ENCODE peak calls at places on chromosomes 11 and 22, in ten cellular contexts. One of them, this sample, is unnamed. For H3K36me3 and H3K9me3, the result is how much of the 10 kb centered on the place peaks cover.

GRCh38 chr22:43777204-43777671 is 34.9 kb downstream of the EFCAB6 start:
- DNase-seq in HCT116: no peak
- DNase-seq in thoracic aorta: no peak
- DNase-seq in trophoblast cell: peak
- DNase-seq in GM23248: peak
- DNase-seq in fibroblast of lung: peak
- DNase-seq in SJCRH30: no peak
- DNase-seq in mesenchymal stem cell: peak
- DNase-seq in aorta: no peak
- DNase-seq in endodermal cell: no peak
- DNase-seq in this sample: peak

GRCh38 chr22:37387793-37388192 is 39.5 kb downstream of the ELFN2 start:
- DNase-seq in HCT116: no peak
- DNase-seq in thoracic aorta: no peak
- DNase-seq in trophoblast cell: no peak
- DNase-seq in GM23248: no peak
- DNase-seq in fibroblast of lung: no peak
- DNase-seq in SJCRH30: no peak
- DNase-seq in mesenchymal stem cell: no peak
- DNase-seq in aorta: no peak
- DNase-seq in endodermal cell: no peak
- DNase-seq in this sample: no peak

GRCh38 chr22:24208012-24208749 is 26.9 kb downstream of the SUSD2 start:
- DNase-seq in HCT116: peak
- DNase-seq in thoracic aorta: peak
- DNase-seq in trophoblast cell: peak
- DNase-seq in GM23248: peak
- DNase-seq in fibroblast of lung: peak
- DNase-seq in SJCRH30: no peak
- DNase-seq in mesenchymal stem cell: peak
- DNase-seq in aorta: no peak
- DNase-seq in endodermal cell: no peak
- DNase-seq in this sample: no peak

GRCh38 chr22:27612075-27612474 is 189.5 kb downstream of the MN1 start:
- DNase-seq in HCT116: no peak
- DNase-seq in thoracic aorta: no peak
- DNase-seq in trophoblast cell: no peak
- DNase-seq in GM23248: no peak
- DNase-seq in fibroblast of lung: no peak
- DNase-seq in SJCRH30: peak
- DNase-seq in mesenchymal stem cell: no peak
- DNase-seq in aorta: no peak
- DNase-seq in endodermal cell: no peak
- DNase-seq in this sample: no peak

GRCh38 chr11:67355794-67356550 is 2.6 kb upstream of the POLD4 start:
- DNase-seq in HCT116: no peak
- DNase-seq in thoracic aorta: no peak
- DNase-seq in trophoblast cell: no peak
- DNase-seq in GM23248: no peak
- DNase-seq in fibroblast of lung: no peak
- DNase-seq in SJCRH30: no peak
- DNase-seq in mesenchymal stem cell: no peak
- DNase-seq in aorta: no peak
- DNase-seq in endodermal cell: no peak
- DNase-seq in this sample: peak

GRCh38 chr11:131254254-131254653 is 116.2 kb upstream of the NTM start:
- DNase-seq in HCT116: no peak
- DNase-seq in thoracic aorta: no peak
- DNase-seq in trophoblast cell: no peak
- DNase-seq in GM23248: no peak
- DNase-seq in fibroblast of lung: no peak
- DNase-seq in SJCRH30: no peak
- DNase-seq in mesenchymal stem cell: no peak
- DNase-seq in aorta: no peak
- DNase-seq in endodermal cell: peak
- DNase-seq in this sample: no peak

GRCh38 chr11:59610289-59610688 is 5.3 kb downstream of the OSBP start:
- DNase-seq in HCT116: no peak
- DNase-seq in thoracic aorta: no peak
- DNase-seq in trophoblast cell: no peak
- DNase-seq in GM23248: no peak
- DNase-seq in fibroblast of lung: no peak
- DNase-seq in SJCRH30: no peak
- DNase-seq in mesenchymal stem cell: no peak
- DNase-seq in aorta: no peak
- DNase-seq in endodermal cell: no peak
- DNase-seq in this sample: no peak

GRCh38 chr11:17718015-17718414 is 1.4 kb upstream of the MYOD1 start:
- DNase-seq in HCT116: no peak
- DNase-seq in thoracic aorta: no peak
- DNase-seq in trophoblast cell: no peak
- DNase-seq in GM23248: no peak
- DNase-seq in fibroblast of lung: no peak
- DNase-seq in SJCRH30: no peak
- DNase-seq in mesenchymal stem cell: no peak
- DNase-seq in aorta: no peak
- DNase-seq in endodermal cell: no peak
- DNase-seq in this sample: no peak

GRCh38 chr11:78290293-78291176 is 101.8 kb downstream of the USP35 start:
- DNase-seq in HCT116: no peak
- DNase-seq in thoracic aorta: no peak
- DNase-seq in trophoblast cell: peak
- DNase-seq in GM23248: peak
- DNase-seq in fibroblast of lung: no peak
- DNase-seq in SJCRH30: no peak
- DNase-seq in mesenchymal stem cell: peak
- DNase-seq in aorta: no peak
- DNase-seq in endodermal cell: no peak
- DNase-seq in this sample: no peak

GRCh38 chr11:63915961-63916836 is 765 bp downstream of the RCOR2 start:
- DNase-seq in HCT116: no peak
- DNase-seq in thoracic aorta: no peak
- DNase-seq in trophoblast cell: peak
- DNase-seq in GM23248: peak
- DNase-seq in fibroblast of lung: no peak
- DNase-seq in SJCRH30: peak
- DNase-seq in mesenchymal stem cell: peak
- DNase-seq in aorta: peak
- DNase-seq in endodermal cell: peak
- DNase-seq in this sample: peak

GRCh38 chr11:64620286-64620962 is 29.4 kb downstream of the SLC22A12 start:
- DNase-seq in HCT116: no peak
- DNase-seq in thoracic aorta: no peak
- DNase-seq in trophoblast cell: no peak
- DNase-seq in GM23248: peak
- DNase-seq in fibroblast of lung: no peak
- DNase-seq in SJCRH30: no peak
- DNase-seq in mesenchymal stem cell: peak
- DNase-seq in aorta: no peak
- DNase-seq in endodermal cell: no peak
- DNase-seq in this sample: no peak

GRCh38 chr11:130649749-130650275 is 201.4 kb downstream of the ADAMTS15 start:
- DNase-seq in HCT116: no peak
- DNase-seq in thoracic aorta: no peak
- DNase-seq in trophoblast cell: no peak
- DNase-seq in GM23248: no peak
- DNase-seq in fibroblast of lung: no peak
- DNase-seq in SJCRH30: no peak
- DNase-seq in mesenchymal stem cell: peak
- DNase-seq in aorta: no peak
- DNase-seq in endodermal cell: no peak
- DNase-seq in this sample: no peak

GRCh38 chr11:59572091-59572490 is 43.5 kb downstream of the OSBP start:
- DNase-seq in HCT116: no peak
- DNase-seq in thoracic aorta: no peak
- DNase-seq in trophoblast cell: no peak
- DNase-seq in GM23248: no peak
- DNase-seq in fibroblast of lung: no peak
- DNase-seq in SJCRH30: no peak
- DNase-seq in mesenchymal stem cell: no peak
- DNase-seq in aorta: no peak
- DNase-seq in endodermal cell: no peak
- DNase-seq in this sample: no peak

GRCh38 chr11:76872959-76873827 is 12.5 kb downstream of the ACER3 start:
- DNase-seq in HCT116: no peak
- DNase-seq in thoracic aorta: no peak
- DNase-seq in trophoblast cell: no peak
- DNase-seq in GM23248: no peak
- DNase-seq in fibroblast of lung: no peak
- DNase-seq in SJCRH30: no peak
- DNase-seq in mesenchymal stem cell: no peak
- DNase-seq in aorta: no peak
- DNase-seq in endodermal cell: no peak
- DNase-seq in this sample: peak

GRCh38 chr11:69702239-69702668 is 1.6 kb downstream of the FGF19 start:
- DNase-seq in HCT116: no peak
- DNase-seq in thoracic aorta: no peak
- DNase-seq in trophoblast cell: no peak
- DNase-seq in GM23248: no peak
- DNase-seq in fibroblast of lung: no peak
- DNase-seq in SJCRH30: no peak
- DNase-seq in mesenchymal stem cell: no peak
- DNase-seq in aorta: peak
- DNase-seq in endodermal cell: peak
- DNase-seq in this sample: no peak
- H3K36me3 ChIP-seq in HCT116: under half
- H3K36me3 ChIP-seq in thoracic aorta: under half
- H3K36me3 ChIP-seq in trophoblast cell: under half
- H3K36me3 ChIP-seq in GM23248: under half
- H3K36me3 ChIP-seq in fibroblast of lung: under half
- H3K36me3 ChIP-seq in SJCRH30: under half
- H3K36me3 ChIP-seq in mesenchymal stem cell: under half
- H3K36me3 ChIP-seq in aorta: under half
- H3K36me3 ChIP-seq in endodermal cell: under half
- H3K36me3 ChIP-seq in this sample: under half

GRCh38 chr11:108713076-108713790 is 48.4 kb downstream of the DDX10 start:
- DNase-seq in HCT116: no peak
- DNase-seq in thoracic aorta: no peak
- DNase-seq in trophoblast cell: no peak
- DNase-seq in GM23248: peak
- DNase-seq in fibroblast of lung: peak
- DNase-seq in SJCRH30: no peak
- DNase-seq in mesenchymal stem cell: peak
- DNase-seq in aorta: no peak
- DNase-seq in endodermal cell: no peak
- DNase-seq in this sample: no peak
- H3K27ac ChIP-seq in HCT116: no peak
- H3K27ac ChIP-seq in thoracic aorta: no peak
- H3K27ac ChIP-seq in trophoblast cell: no peak
- H3K27ac ChIP-seq in GM23248: no peak
- H3K27ac ChIP-seq in fibroblast of lung: no peak
- H3K27ac ChIP-seq in SJCRH30: no peak
- H3K27ac ChIP-seq in mesenchymal stem cell: peak
- H3K27ac ChIP-seq in aorta: no peak
- H3K27ac ChIP-seq in endodermal cell: no peak
- H3K27ac ChIP-seq in this sample: no peak

GRCh38 chr22:45291061-45291930 is 6.5 kb downstream of the UPK3A start:
- DNase-seq in HCT116: no peak
- DNase-seq in thoracic aorta: no peak
- DNase-seq in trophoblast cell: no peak
- DNase-seq in GM23248: no peak
- DNase-seq in fibroblast of lung: no peak
- DNase-seq in SJCRH30: no peak
- DNase-seq in mesenchymal stem cell: no peak
- DNase-seq in aorta: no peak
- DNase-seq in endodermal cell: no peak
- DNase-seq in this sample: no peak

GRCh38 chr22:45285431-45286058 is 796 bp downstream of the UPK3A start:
- DNase-seq in HCT116: no peak
- DNase-seq in thoracic aorta: no peak
- DNase-seq in trophoblast cell: no peak
- DNase-seq in GM23248: no peak
- DNase-seq in fibroblast of lung: no peak
- DNase-seq in SJCRH30: no peak
- DNase-seq in mesenchymal stem cell: no peak
- DNase-seq in aorta: no peak
- DNase-seq in endodermal cell: peak
- DNase-seq in this sample: peak

GRCh38 chr22:45284705-45285305 is at the start of gene UPK3A:
- DNase-seq in HCT116: peak
- DNase-seq in thoracic aorta: no peak
- DNase-seq in trophoblast cell: peak
- DNase-seq in GM23248: peak
- DNase-seq in fibroblast of lung: no peak
- DNase-seq in SJCRH30: no peak
- DNase-seq in mesenchymal stem cell: peak
- DNase-seq in aorta: peak
- DNase-seq in endodermal cell: peak
- DNase-seq in this sample: no peak

GRCh38 chr22:45290410-45290936 is 5.7 kb downstream of the UPK3A start:
- DNase-seq in HCT116: peak
- DNase-seq in thoracic aorta: no peak
- DNase-seq in trophoblast cell: peak
- DNase-seq in GM23248: peak
- DNase-seq in fibroblast of lung: peak
- DNase-seq in SJCRH30: peak
- DNase-seq in mesenchymal stem cell: peak
- DNase-seq in aorta: no peak
- DNase-seq in endodermal cell: peak
- DNase-seq in this sample: peak

GRCh38 chr22:45286854-45287551 is 2.3 kb downstream of the UPK3A start:
- DNase-seq in HCT116: no peak
- DNase-seq in thoracic aorta: no peak
- DNase-seq in trophoblast cell: no peak
- DNase-seq in GM23248: no peak
- DNase-seq in fibroblast of lung: no peak
- DNase-seq in SJCRH30: no peak
- DNase-seq in mesenchymal stem cell: no peak
- DNase-seq in aorta: no peak
- DNase-seq in endodermal cell: no peak
- DNase-seq in this sample: no peak
- H3K9me3 ChIP-seq in HCT116: under half
- H3K9me3 ChIP-seq in thoracic aorta: under half
- H3K9me3 ChIP-seq in trophoblast cell: under half
- H3K9me3 ChIP-seq in GM23248: under half
- H3K9me3 ChIP-seq in fibroblast of lung: under half
- H3K9me3 ChIP-seq in SJCRH30: under half
- H3K9me3 ChIP-seq in mesenchymal stem cell: under half
- H3K9me3 ChIP-seq in aorta: under half
- H3K9me3 ChIP-seq in endodermal cell: under half
- H3K9me3 ChIP-seq in this sample: under half

DNA sequence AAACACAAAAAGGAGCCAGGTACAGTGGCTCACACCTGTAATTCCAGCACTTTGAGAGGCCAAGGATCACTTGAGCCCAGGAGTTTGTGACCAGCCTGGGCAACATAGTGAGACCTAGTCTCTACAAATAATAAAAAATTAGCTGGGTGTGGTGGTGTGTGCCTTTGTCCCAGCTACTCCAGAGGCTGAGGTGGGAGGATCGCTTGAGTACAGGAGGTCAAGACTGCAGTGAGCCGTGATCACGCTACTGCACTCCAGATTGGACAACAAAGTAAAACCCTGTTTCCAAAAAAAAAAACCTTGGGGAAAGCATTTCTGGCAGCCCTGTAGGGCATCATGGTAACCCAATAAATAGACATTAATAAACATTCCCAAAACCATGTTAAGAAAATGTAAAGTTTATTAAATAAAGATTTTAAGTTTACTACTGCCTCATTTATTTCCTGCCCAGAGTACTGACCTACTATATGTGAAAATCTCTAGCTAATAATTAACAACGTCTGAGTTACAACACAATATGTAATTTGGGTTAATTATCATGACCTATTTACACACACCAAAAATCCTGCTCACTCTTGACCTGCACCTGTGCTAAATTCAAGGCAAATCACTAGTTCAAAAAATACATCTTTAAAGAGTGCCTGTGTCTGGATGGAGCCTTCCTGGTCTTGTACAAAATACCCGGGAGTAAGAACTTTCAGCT is 8.4 kb downstream of the EEF1G start:
- DNase-seq in HCT116: no peak
- DNase-seq in thoracic aorta: no peak
- DNase-seq in trophoblast cell: no peak
- DNase-seq in GM23248: no peak
- DNase-seq in fibroblast of lung: no peak
- DNase-seq in SJCRH30: no peak
- DNase-seq in mesenchymal stem cell: no peak
- DNase-seq in aorta: no peak
- DNase-seq in endodermal cell: no peak
- DNase-seq in this sample: no peak
- H3K36me3 ChIP-seq in HCT116: half or more
- H3K36me3 ChIP-seq in thoracic aorta: under half
- H3K36me3 ChIP-seq in trophoblast cell: under half
- H3K36me3 ChIP-seq in GM23248: half or more
- H3K36me3 ChIP-seq in fibroblast of lung: under half
- H3K36me3 ChIP-seq in SJCRH30: half or more
- H3K36me3 ChIP-seq in mesenchymal stem cell: half or more
- H3K36me3 ChIP-seq in aorta: under half
- H3K36me3 ChIP-seq in endodermal cell: half or more
- H3K36me3 ChIP-seq in this sample: half or more